ENCODE peak calls at places on chromosomes 6 and 20, in four cellular contexts. One of them, this sample, is unnamed. For H3K36me3 and H3K4me1, the result is how much of the 10 kb centered on the place peaks cover.

GRCh38 chr6:151063339-151063738 is 176.4 kb upstream of the AKAP12 start:
- DNase-seq in mesenchymal stem cell: peak
- DNase-seq in keratinocyte: no peak
- DNase-seq in transverse colon: no peak
- DNase-seq in this sample: no peak

GRCh38 chr20:49583669-49584417 is 15.9 kb upstream of the PTGIS start:
- DNase-seq in keratinocyte: no peak
- DNase-seq in mesenchymal stem cell: peak
- DNase-seq in transverse colon: peak
- DNase-seq in this sample: peak

GRCh38 chr20:54199721-54200176 is 8.1 kb upstream of the PFDN4 start:
- DNase-seq in transverse colon: peak
- DNase-seq in keratinocyte: no peak
- DNase-seq in mesenchymal stem cell: peak
- DNase-seq in this sample: peak

GRCh38 chr20:23396961-23397620 is 24.2 kb downstream of the NAPB start:
- DNase-seq in mesenchymal stem cell: no peak
- DNase-seq in transverse colon: no peak
- DNase-seq in keratinocyte: no peak
- DNase-seq in this sample: no peak

GRCh38 chr6:115830895-115831294 is 229.8 kb downstream of the FRK start:
- DNase-seq in keratinocyte: no peak
- DNase-seq in mesenchymal stem cell: no peak
- DNase-seq in transverse colon: no peak
- DNase-seq in this sample: no peak

GRCh38 chr6:142071981-142072380 is 60.7 kb upstream of the GJE1 start:
- DNase-seq in transverse colon: no peak
- DNase-seq in mesenchymal stem cell: no peak
- DNase-seq in keratinocyte: no peak
- DNase-seq in this sample: no peak

GRCh38 chr6:34140075-34140474 is 5.8 kb downstream of the GRM4 start:
- DNase-seq in mesenchymal stem cell: no peak
- DNase-seq in keratinocyte: no peak
- DNase-seq in transverse colon: no peak
- DNase-seq in this sample: no peak

GRCh38 chr6:13091192-13091591 is 237.1 kb downstream of the TBC1D7 start:
- DNase-seq in keratinocyte: no peak
- DNase-seq in mesenchymal stem cell: no peak
- DNase-seq in transverse colon: no peak
- DNase-seq in this sample: no peak

GRCh38 chr20:55394592-55394991 is 610.7 kb downstream of the CBLN4 start:
- DNase-seq in keratinocyte: no peak
- DNase-seq in transverse colon: no peak
- DNase-seq in mesenchymal stem cell: no peak
- DNase-seq in this sample: no peak

GRCh38 chr6:53014034-53014433 is 18.9 kb upstream of the GSTA4 start:
- DNase-seq in mesenchymal stem cell: peak
- DNase-seq in keratinocyte: no peak
- DNase-seq in transverse colon: no peak
- DNase-seq in this sample: no peak

GRCh38 chr6:53011993-53012392 is 16.9 kb upstream of the GSTA4 start:
- DNase-seq in keratinocyte: no peak
- DNase-seq in transverse colon: no peak
- DNase-seq in mesenchymal stem cell: peak
- DNase-seq in this sample: no peak

GRCh38 chr6:53018443-53018842 is 23.4 kb upstream of the GSTA4 start:
- DNase-seq in keratinocyte: no peak
- DNase-seq in transverse colon: no peak
- DNase-seq in mesenchymal stem cell: no peak
- DNase-seq in this sample: no peak

GRCh38 chr6:53014744-53015143 is 19.7 kb upstream of the GSTA4 start:
- DNase-seq in transverse colon: no peak
- DNase-seq in keratinocyte: no peak
- DNase-seq in mesenchymal stem cell: no peak
- DNase-seq in this sample: no peak

DNA sequence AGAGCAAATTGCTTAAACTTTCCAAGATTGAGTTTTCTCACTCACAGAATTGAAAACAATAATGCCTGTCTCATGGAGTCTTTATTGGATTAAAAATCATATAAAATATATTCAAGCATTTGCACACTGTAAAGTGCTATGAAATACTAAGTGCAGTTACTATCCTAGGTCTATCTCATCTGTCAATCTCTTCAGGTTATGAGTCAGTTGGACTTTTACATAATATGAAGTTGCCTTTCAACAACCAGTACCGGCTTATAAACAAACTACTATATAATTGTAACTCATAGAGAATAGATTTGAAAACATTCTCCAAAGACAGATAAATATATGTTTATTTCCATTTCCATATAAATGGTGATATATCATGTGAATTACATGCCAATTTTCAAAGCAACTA is 20.4 kb upstream of the GSTA4 start:
- DNase-seq in transverse colon: no peak
- DNase-seq in keratinocyte: no peak
- DNase-seq in mesenchymal stem cell: no peak
- DNase-seq in this sample: no peak
- H3K36me3 ChIP-seq in transverse colon: half or more
- H3K36me3 ChIP-seq in keratinocyte: under half
- H3K36me3 ChIP-seq in mesenchymal stem cell: under half
- H3K36me3 ChIP-seq in this sample: half or more

DNA sequence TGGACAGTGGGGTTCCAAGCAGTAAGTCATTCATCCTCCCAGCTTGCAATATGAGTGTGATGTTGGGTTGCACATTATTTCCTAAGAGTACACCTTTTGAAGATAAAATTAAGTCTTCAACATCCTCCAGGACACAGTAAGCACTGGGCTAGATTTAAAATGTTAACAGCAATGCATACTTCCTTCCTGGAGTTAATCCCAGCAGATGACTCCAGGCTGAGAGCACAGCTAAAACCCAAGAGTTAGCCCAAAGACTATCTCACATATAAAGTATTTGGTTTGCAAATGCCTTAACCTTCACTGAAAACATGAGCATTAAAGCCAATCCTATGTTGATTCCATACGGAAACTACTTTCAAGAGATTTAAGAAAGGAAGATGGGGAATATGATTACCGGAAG is 69.2 kb downstream of the SLC23A2 start:
- DNase-seq in keratinocyte: no peak
- DNase-seq in transverse colon: no peak
- DNase-seq in mesenchymal stem cell: no peak
- DNase-seq in this sample: no peak
- H3K4me1 ChIP-seq in keratinocyte: under half
- H3K4me1 ChIP-seq in transverse colon: under half
- H3K4me1 ChIP-seq in mesenchymal stem cell: under half
- H3K4me1 ChIP-seq in this sample: under half

GRCh38 chr6:83169511-83169910 is 23.6 kb downstream of the PGM3 start:
- DNase-seq in keratinocyte: no peak
- DNase-seq in transverse colon: no peak
- DNase-seq in mesenchymal stem cell: no peak
- DNase-seq in this sample: no peak
- H3K36me3 ChIP-seq in keratinocyte: under half
- H3K36me3 ChIP-seq in transverse colon: half or more
- H3K36me3 ChIP-seq in mesenchymal stem cell: under half
- H3K36me3 ChIP-seq in this sample: half or more

GRCh38 chr6:15337584-15337981 is 91.7 kb downstream of the JARID2 start:
- DNase-seq in transverse colon: no peak
- DNase-seq in keratinocyte: no peak
- DNase-seq in mesenchymal stem cell: no peak
- DNase-seq in this sample: no peak
- H3K4me1 ChIP-seq in transverse colon: under half
- H3K4me1 ChIP-seq in keratinocyte: under half
- H3K4me1 ChIP-seq in mesenchymal stem cell: under half
- H3K4me1 ChIP-seq in this sample: under half

DNA sequence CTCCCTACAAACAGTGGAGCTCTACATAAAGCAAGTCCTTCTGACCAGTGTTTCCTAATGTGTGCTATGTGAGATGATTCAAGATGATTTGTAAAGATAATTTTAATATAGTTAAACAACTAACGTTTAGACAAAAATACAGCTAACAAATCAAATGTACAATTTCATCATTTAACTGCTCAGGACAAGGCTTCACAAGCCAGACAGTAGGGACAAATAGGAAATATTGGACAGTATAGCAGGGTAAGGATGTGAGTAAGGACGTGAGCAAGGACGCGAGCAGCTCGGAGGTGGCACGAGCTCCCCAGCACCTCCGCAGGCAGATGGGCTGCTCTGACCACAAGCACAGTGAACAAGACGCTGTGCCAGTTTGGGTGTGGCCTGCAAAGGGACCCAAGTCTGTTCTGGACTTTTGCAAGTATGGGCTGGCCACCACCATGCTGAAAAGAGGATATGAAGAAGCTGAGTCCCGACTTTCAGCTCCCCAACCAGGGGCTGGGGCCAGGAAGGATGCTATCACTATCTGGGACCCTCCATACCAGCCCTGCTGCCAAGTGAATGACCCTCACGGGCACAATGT is 14.5 kb downstream of the DIDO1 start:
- DNase-seq in transverse colon: no peak
- DNase-seq in keratinocyte: no peak
- DNase-seq in mesenchymal stem cell: no peak
- DNase-seq in this sample: no peak
- H3K36me3 ChIP-seq in transverse colon: half or more
- H3K36me3 ChIP-seq in keratinocyte: half or more
- H3K36me3 ChIP-seq in mesenchymal stem cell: half or more
- H3K36me3 ChIP-seq in this sample: half or more

This sample was measured in left ventricle myocardium inferior.